ENCODE peak calls at places on chromosome 7, in ten cellular contexts. Y is hypothalamus; B is PC-3; U is activated T-cell treated with anti-CD3 and anti-CD28 coated beads for 1 hour; E is activated CD8-positive, alpha-beta memory T cell treated with anti-CD3 and anti-CD28 coated beads for 48 hours; V is NCI-H1694 treated with DMSO at 0.1 percent for 48 hours; M is cardiac fibroblast; J is cardiac muscle cell; H is NCI-H1105; T is hepatocyte. I is an unnamed sample.

GRCh38 chr7:91034459-91035368 is 229.5 kb upstream of the FZD1 start:
- DNase-seq in M (peak; percentile 72), E (no peak), J (peak; percentile 72), Y (peak; percentile 12), B (peak; percentile 65), V (peak; percentile 82), T (peak; percentile 73), H (peak; percentile 75), U (no peak), I (no peak)

GRCh38 chr7:116328161-116328560 is 117.8 kb downstream of the TES start:
- DNase-seq in V (no peak), U (no peak), Y (no peak), T (no peak), B (no peak), J (no peak), M (peak; percentile 58), H (no peak), E (no peak), I (no peak)

GRCh38 chr7:13982940-13983677 is 6.4 kb downstream of the ETV1 start:
- DNase-seq in M (peak; percentile 40), T (no peak), V (no peak), J (no peak), U (no peak), H (no peak), E (no peak), Y (no peak), B (no peak), I (no peak)

GRCh38 chr7:14850039-14850438 is 52.5 kb downstream of the DGKB start:
- DNase-seq in B (peak; percentile 20), U (no peak), T (no peak), E (no peak), H (no peak), V (no peak), J (no peak), M (no peak), Y (no peak), I (no peak)

GRCh38 chr7:83468251-83468739 is 180.6 kb downstream of the SEMA3E start:
- DNase-seq in T (peak; percentile 82), M (peak; percentile 97), B (peak; percentile 99), J (peak; percentile 74), H (peak; percentile 47), U (no peak), Y (peak; percentile 36), V (peak; percentile 66), E (no peak), I (peak; percentile 94)

GRCh38 chr7:20602306-20602705 is 13.2 kb upstream of the ABCB5 start:
- DNase-seq in Y (no peak), E (no peak), V (no peak), H (no peak), M (no peak), B (no peak), U (no peak), J (no peak), T (no peak), I (no peak)

GRCh38 chr7:151063212-151063561 is 3.8 kb downstream of the SLC4A2 start:
- DNase-seq in U (no peak), J (no peak), T (peak; percentile 72), E (no peak), M (peak; percentile 70), Y (no peak), B (peak; percentile 52), V (no peak), H (no peak), I (no peak)

GRCh38 chr7:1218541-1219165 is 14.0 kb upstream of the UNCX start:
- DNase-seq in M (no peak), Y (no peak), U (no peak), E (no peak), V (no peak), J (no peak), B (no peak), T (peak; percentile 3), H (no peak), I (no peak)

GRCh38 chr7:55574062-55574717 is 1.9 kb upstream of the VOPP1 start:
- DNase-seq in T (no peak), M (peak; percentile 50), H (no peak), E (no peak), Y (no peak), U (no peak), J (no peak), V (no peak), B (no peak), I (no peak)

GRCh38 chr7:135743907-135744789 is 4.5 kb downstream of the FAM180A start:
- DNase-seq in E (no peak), H (peak; percentile 76), J (no peak), Y (no peak), U (no peak), T (no peak), B (no peak), M (peak; percentile 81), V (no peak), I (no peak)

GRCh38 chr7:112573302-112574039 is 92.7 kb downstream of the LSMEM1 start:
- DNase-seq in M (no peak), J (no peak), E (no peak), U (no peak), V (no peak), Y (no peak), B (peak; percentile 25), T (no peak), H (no peak), I (peak; percentile 63)

GRCh38 chr7:148535227-148535626 is 55.3 kb upstream of the C7orf33 start:
- DNase-seq in H (no peak), M (peak; percentile 51), J (peak; percentile 29), U (no peak), T (peak; percentile 35), E (peak; percentile 2), Y (no peak), B (no peak), V (peak; percentile 55), I (peak; percentile 63)

I was measured in islet precursor cell.